ENCODE peak calls at places on chromosomes 3 and 15, in nine cellular contexts. One of them, this sample, is unnamed.

GRCh38 chr3:130442284-130442683 is 74.7 kb upstream of the COL6A6 start:
- DNase-seq in AG09309: no peak
- DNase-seq in ovary: no peak
- DNase-seq in HFF-Myc: no peak
- DNase-seq in AG04450: no peak
- DNase-seq in astrocyte: no peak
- DNase-seq in fibroblast of the aortic adventitia: no peak
- DNase-seq in upper lobe of right lung: no peak
- DNase-seq in PC-3: no peak
- DNase-seq in this sample: no peak

GRCh38 chr3:159766563-159767185 is 222.0 kb upstream of the IL12A start:
- DNase-seq in fibroblast of the aortic adventitia: peak; percentile 54
- DNase-seq in astrocyte: no peak
- DNase-seq in AG09309: no peak
- DNase-seq in AG04450: no peak
- DNase-seq in PC-3: peak; percentile 73
- DNase-seq in HFF-Myc: no peak
- DNase-seq in upper lobe of right lung: no peak
- DNase-seq in ovary: no peak
- DNase-seq in this sample: peak; percentile 46

GRCh38 chr15:77083381-77084160 is 12.7 kb upstream of the TSPAN3 start:
- DNase-seq in fibroblast of the aortic adventitia: peak; percentile 57
- DNase-seq in AG09309: no peak
- DNase-seq in ovary: peak; percentile 57
- DNase-seq in AG04450: no peak
- DNase-seq in PC-3: no peak
- DNase-seq in astrocyte: peak; percentile 60
- DNase-seq in upper lobe of right lung: peak; percentile 92
- DNase-seq in HFF-Myc: no peak
- DNase-seq in this sample: peak; percentile 84

GRCh38 chr15:51076142-51076897 is 18.4 kb downstream of the TNFAIP8L3 start:
- DNase-seq in PC-3: no peak
- DNase-seq in AG04450: no peak
- DNase-seq in upper lobe of right lung: no peak
- DNase-seq in HFF-Myc: no peak
- DNase-seq in astrocyte: no peak
- DNase-seq in fibroblast of the aortic adventitia: no peak
- DNase-seq in ovary: no peak
- DNase-seq in AG09309: no peak
- DNase-seq in this sample: no peak

GRCh38 chr15:55742498-55742926 is 440 bp downstream of the PRTG start:
- DNase-seq in PC-3: no peak
- DNase-seq in upper lobe of right lung: peak; percentile 70
- DNase-seq in ovary: peak; percentile 56
- DNase-seq in AG04450: no peak
- DNase-seq in astrocyte: peak; percentile 38
- DNase-seq in AG09309: no peak
- DNase-seq in HFF-Myc: no peak
- DNase-seq in fibroblast of the aortic adventitia: peak; percentile 32
- DNase-seq in this sample: no peak

GRCh38 chr3:13045904-13046568 is 27.2 kb downstream of the IQSEC1 start:
- DNase-seq in astrocyte: no peak
- DNase-seq in PC-3: no peak
- DNase-seq in fibroblast of the aortic adventitia: no peak
- DNase-seq in AG09309: no peak
- DNase-seq in AG04450: no peak
- DNase-seq in HFF-Myc: no peak
- DNase-seq in ovary: no peak
- DNase-seq in upper lobe of right lung: no peak
- DNase-seq in this sample: no peak

GRCh38 chr3:123635220-123635619 is 50.4 kb upstream of the HACD2 start:
- DNase-seq in PC-3: no peak
- DNase-seq in ovary: no peak
- DNase-seq in HFF-Myc: no peak
- DNase-seq in AG09309: no peak
- DNase-seq in AG04450: no peak
- DNase-seq in astrocyte: no peak
- DNase-seq in upper lobe of right lung: no peak
- DNase-seq in fibroblast of the aortic adventitia: no peak
- DNase-seq in this sample: no peak

GRCh38 chr15:52163321-52164190 is 27.6 kb downstream of the GNB5 start:
- DNase-seq in AG04450: no peak
- DNase-seq in ovary: no peak
- DNase-seq in HFF-Myc: no peak
- DNase-seq in upper lobe of right lung: no peak
- DNase-seq in fibroblast of the aortic adventitia: no peak
- DNase-seq in astrocyte: no peak
- DNase-seq in PC-3: no peak
- DNase-seq in AG09309: no peak
- DNase-seq in this sample: no peak

GRCh38 chr3:51894939-51895338 is 8.2 kb downstream of the IQCF1 start:
- DNase-seq in fibroblast of the aortic adventitia: no peak
- DNase-seq in HFF-Myc: no peak
- DNase-seq in AG04450: no peak
- DNase-seq in PC-3: no peak
- DNase-seq in astrocyte: no peak
- DNase-seq in ovary: no peak
- DNase-seq in upper lobe of right lung: no peak
- DNase-seq in AG09309: no peak
- DNase-seq in this sample: no peak

GRCh38 chr3:16064660-16065414 is 109.6 kb upstream of the GALNT15 start:
- DNase-seq in upper lobe of right lung: no peak
- DNase-seq in AG09309: peak; percentile 83
- DNase-seq in ovary: peak; percentile 84
- DNase-seq in fibroblast of the aortic adventitia: peak; percentile 97
- DNase-seq in astrocyte: peak; percentile 95
- DNase-seq in HFF-Myc: peak; percentile 84
- DNase-seq in PC-3: peak; percentile 53
- DNase-seq in AG04450: peak; percentile 82
- DNase-seq in this sample: peak; percentile 68

GRCh38 chr15:70875001-70875782 is 17.0 kb downstream of the THAP10 start:
- DNase-seq in PC-3: peak; percentile 64
- DNase-seq in astrocyte: no peak
- DNase-seq in ovary: no peak
- DNase-seq in HFF-Myc: no peak
- DNase-seq in fibroblast of the aortic adventitia: peak; percentile 79
- DNase-seq in AG09309: no peak
- DNase-seq in upper lobe of right lung: no peak
- DNase-seq in AG04450: no peak
- DNase-seq in this sample: peak; percentile 39

GRCh38 chr3:15428539-15428938 is 1.1 kb downstream of the EAF1 start:
- DNase-seq in ovary: no peak
- DNase-seq in HFF-Myc: no peak
- DNase-seq in AG09309: peak; percentile 41
- DNase-seq in fibroblast of the aortic adventitia: peak; percentile 69
- DNase-seq in AG04450: no peak
- DNase-seq in upper lobe of right lung: no peak
- DNase-seq in PC-3: peak; percentile 61
- DNase-seq in astrocyte: peak; percentile 75
- DNase-seq in this sample: peak; percentile 95

GRCh38 chr3:159762981-159763465 is 225.6 kb upstream of the IL12A start:
- DNase-seq in astrocyte: peak; percentile 94
- DNase-seq in fibroblast of the aortic adventitia: peak; percentile 83
- DNase-seq in AG04450: peak; percentile 61
- DNase-seq in HFF-Myc: peak; percentile 62
- DNase-seq in upper lobe of right lung: peak; percentile 79
- DNase-seq in AG09309: peak; percentile 78
- DNase-seq in PC-3: peak; percentile 78
- DNase-seq in ovary: peak; percentile 48
- DNase-seq in this sample: peak; percentile 86

DNA sequence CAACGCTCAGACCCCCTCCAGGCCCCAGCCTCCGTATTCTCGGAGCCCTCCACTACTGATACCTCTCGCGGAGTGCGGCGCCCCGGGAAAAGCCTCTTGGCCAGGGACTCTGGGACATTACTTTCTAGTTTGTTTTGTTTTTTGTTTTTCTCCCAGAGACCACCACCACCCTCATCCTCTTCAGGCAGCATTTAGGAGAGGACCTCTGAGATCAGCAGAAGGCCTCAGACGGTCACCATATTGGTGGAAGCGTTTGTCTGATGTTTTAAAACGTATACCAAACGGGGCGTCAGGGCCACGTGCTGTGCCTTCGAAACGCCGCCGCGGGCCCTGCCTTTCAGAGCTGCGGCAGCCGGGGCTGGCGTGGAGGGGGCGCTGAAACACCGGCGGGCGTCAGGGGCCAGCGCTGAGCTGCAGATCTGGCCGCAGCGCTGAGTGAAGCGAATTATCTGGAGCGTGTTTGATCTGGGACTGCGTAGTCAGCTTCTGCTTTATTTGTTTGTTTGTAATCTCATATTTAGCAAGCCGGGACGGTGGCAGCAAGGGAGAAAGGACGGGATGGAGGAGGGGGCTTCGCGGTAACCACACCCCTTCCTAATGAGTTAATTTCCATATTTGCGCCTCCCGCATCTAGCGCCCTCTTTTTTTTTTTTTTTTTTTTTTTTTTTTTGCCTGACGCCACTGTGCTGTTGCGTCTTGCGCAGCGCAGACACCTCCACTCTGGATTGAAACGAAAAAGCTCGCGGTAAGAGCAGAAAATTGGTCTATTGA is 14.8 kb downstream of the SOX2 start:
- DNase-seq in upper lobe of right lung: no peak
- DNase-seq in AG09309: no peak
- DNase-seq in astrocyte: peak; percentile 29
- DNase-seq in fibroblast of the aortic adventitia: no peak
- DNase-seq in AG04450: no peak
- DNase-seq in PC-3: no peak
- DNase-seq in HFF-Myc: no peak
- DNase-seq in ovary: no peak
- DNase-seq in this sample: peak; percentile 29
- H3K4me3 ChIP-seq in upper lobe of right lung: peak overlapping the region; percentile 37
- H3K4me3 ChIP-seq in AG09309: no peak overlapping the region
- H3K4me3 ChIP-seq in astrocyte: peak overlapping the region; percentile 61
- H3K4me3 ChIP-seq in fibroblast of the aortic adventitia: peak overlapping the region; percentile 42
- H3K4me3 ChIP-seq in AG04450: peak overlapping the region; percentile 38
- H3K4me3 ChIP-seq in PC-3: no peak overlapping the region
- H3K4me3 ChIP-seq in HFF-Myc: no peak overlapping the region
- H3K4me3 ChIP-seq in ovary: no peak overlapping the region
- H3K4me3 ChIP-seq in this sample: peak overlapping the region; percentile 55

GRCh38 chr3:64873400-64873799 is 185.6 kb upstream of the ADAMTS9 start:
- DNase-seq in ovary: no peak
- DNase-seq in fibroblast of the aortic adventitia: no peak
- DNase-seq in upper lobe of right lung: no peak
- DNase-seq in HFF-Myc: no peak
- DNase-seq in astrocyte: peak; percentile 6
- DNase-seq in PC-3: no peak
- DNase-seq in AG04450: no peak
- DNase-seq in AG09309: no peak
- DNase-seq in this sample: peak; percentile 4
- H3K4me3 ChIP-seq in ovary: no peak overlapping the region
- H3K4me3 ChIP-seq in fibroblast of the aortic adventitia: no peak overlapping the region
- H3K4me3 ChIP-seq in upper lobe of right lung: no peak overlapping the region
- H3K4me3 ChIP-seq in HFF-Myc: no peak overlapping the region
- H3K4me3 ChIP-seq in astrocyte: no peak overlapping the region
- H3K4me3 ChIP-seq in PC-3: no peak overlapping the region
- H3K4me3 ChIP-seq in AG04450: no peak overlapping the region
- H3K4me3 ChIP-seq in AG09309: no peak overlapping the region
- H3K4me3 ChIP-seq in this sample: no peak overlapping the region

GRCh38 chr3:184584001-184584891 is 22.7 kb downstream of the EPHB3 start:
- DNase-seq in upper lobe of right lung: no peak
- DNase-seq in astrocyte: no peak
- DNase-seq in AG09309: no peak
- DNase-seq in HFF-Myc: no peak
- DNase-seq in ovary: peak; percentile 64
- DNase-seq in PC-3: no peak
- DNase-seq in AG04450: no peak
- DNase-seq in fibroblast of the aortic adventitia: no peak
- DNase-seq in this sample: no peak
- H3K4me3 ChIP-seq in upper lobe of right lung: peak overlapping the region; percentile 48
- H3K4me3 ChIP-seq in astrocyte: peak overlapping the region; percentile 39
- H3K4me3 ChIP-seq in AG09309: no peak overlapping the region
- H3K4me3 ChIP-seq in HFF-Myc: no peak overlapping the region
- H3K4me3 ChIP-seq in ovary: peak overlapping the region; percentile 42
- H3K4me3 ChIP-seq in PC-3: no peak overlapping the region
- H3K4me3 ChIP-seq in AG04450: peak overlapping the region; percentile 20
- H3K4me3 ChIP-seq in fibroblast of the aortic adventitia: peak overlapping the region; percentile 62
- H3K4me3 ChIP-seq in this sample: peak overlapping the region; percentile 34

GRCh38 chr3:151926956-151927355 is 53.5 kb downstream of the SUCNR1 start:
- DNase-seq in HFF-Myc: peak; percentile 89
- DNase-seq in PC-3: peak; percentile 84
- DNase-seq in fibroblast of the aortic adventitia: peak; percentile 87
- DNase-seq in astrocyte: peak; percentile 85
- DNase-seq in upper lobe of right lung: no peak
- DNase-seq in AG09309: peak; percentile 72
- DNase-seq in ovary: no peak
- DNase-seq in AG04450: peak; percentile 18
- DNase-seq in this sample: peak; percentile 85
- H3K4me3 ChIP-seq in HFF-Myc: no peak overlapping the region
- H3K4me3 ChIP-seq in PC-3: peak overlapping the region; percentile 57
- H3K4me3 ChIP-seq in fibroblast of the aortic adventitia: peak overlapping the region; percentile 11
- H3K4me3 ChIP-seq in astrocyte: no peak overlapping the region
- H3K4me3 ChIP-seq in upper lobe of right lung: no peak overlapping the region
- H3K4me3 ChIP-seq in AG09309: no peak overlapping the region
- H3K4me3 ChIP-seq in ovary: no peak overlapping the region
- H3K4me3 ChIP-seq in AG04450: no peak overlapping the region
- H3K4me3 ChIP-seq in this sample: no peak overlapping the region

DNA sequence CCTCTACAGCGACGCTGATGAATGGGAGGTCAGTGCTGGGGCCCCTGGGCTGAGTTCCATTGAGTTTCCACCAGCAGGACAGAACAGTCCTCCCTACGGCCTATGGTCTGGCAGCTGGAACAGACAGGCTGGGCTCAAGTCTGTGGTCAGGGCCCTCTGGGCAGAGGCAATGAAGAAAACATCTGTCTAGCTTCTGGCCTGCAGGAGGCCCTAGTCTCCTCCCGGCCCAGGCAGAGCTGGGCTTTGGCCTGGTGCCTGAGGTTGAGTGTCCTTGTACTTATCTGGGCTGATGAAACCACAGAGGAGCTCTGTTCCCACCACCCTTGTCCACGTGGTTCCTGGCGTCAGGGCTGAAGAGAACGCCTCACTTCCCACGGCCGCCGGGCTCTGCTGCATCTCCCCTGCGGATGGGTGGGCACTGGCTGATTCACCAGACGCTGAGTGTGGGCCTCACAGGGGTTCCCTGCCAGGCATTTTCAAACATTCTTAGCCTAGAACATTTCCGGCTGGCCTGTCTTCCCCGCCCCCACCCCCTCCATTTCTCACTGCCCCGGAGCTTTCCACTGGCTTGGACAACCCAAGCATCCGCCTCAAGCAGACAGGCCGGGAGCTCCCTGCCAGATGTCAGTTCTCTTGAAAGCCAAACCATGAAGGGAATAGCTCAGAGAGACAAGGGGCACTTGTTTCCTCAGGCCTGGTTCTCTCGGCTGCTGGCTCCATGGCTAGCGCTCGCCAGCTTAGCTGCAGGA is 20.3 kb downstream of the PPCDC start:
- DNase-seq in AG04450: peak; percentile 98
- DNase-seq in AG09309: peak; percentile 99
- DNase-seq in HFF-Myc: peak; percentile 98
- DNase-seq in upper lobe of right lung: peak; percentile 96
- DNase-seq in fibroblast of the aortic adventitia: peak; percentile 100
- DNase-seq in PC-3: no peak
- DNase-seq in astrocyte: peak; percentile 99
- DNase-seq in ovary: peak; percentile 99
- DNase-seq in this sample: peak; percentile 55
- H3K4me3 ChIP-seq in AG04450: peak overlapping the region; percentile 10
- H3K4me3 ChIP-seq in AG09309: no peak overlapping the region
- H3K4me3 ChIP-seq in HFF-Myc: no peak overlapping the region
- H3K4me3 ChIP-seq in upper lobe of right lung: peak overlapping the region; percentile 22
- H3K4me3 ChIP-seq in fibroblast of the aortic adventitia: peak overlapping the region; percentile 5
- H3K4me3 ChIP-seq in PC-3: no peak overlapping the region
- H3K4me3 ChIP-seq in astrocyte: no peak overlapping the region
- H3K4me3 ChIP-seq in ovary: no peak overlapping the region
- H3K4me3 ChIP-seq in this sample: no peak overlapping the region

GRCh38 chr3:147389265-147390175 is 16.8 kb downstream of the ZIC4 start:
- DNase-seq in AG09309: no peak
- DNase-seq in PC-3: no peak
- DNase-seq in astrocyte: no peak
- DNase-seq in HFF-Myc: no peak
- DNase-seq in AG04450: no peak
- DNase-seq in ovary: no peak
- DNase-seq in upper lobe of right lung: no peak
- DNase-seq in fibroblast of the aortic adventitia: no peak
- DNase-seq in this sample: no peak
- H3K4me3 ChIP-seq in AG09309: no peak overlapping the region
- H3K4me3 ChIP-seq in PC-3: no peak overlapping the region
- H3K4me3 ChIP-seq in astrocyte: no peak overlapping the region
- H3K4me3 ChIP-seq in HFF-Myc: no peak overlapping the region
- H3K4me3 ChIP-seq in AG04450: no peak overlapping the region
- H3K4me3 ChIP-seq in ovary: no peak overlapping the region
- H3K4me3 ChIP-seq in upper lobe of right lung: no peak overlapping the region
- H3K4me3 ChIP-seq in fibroblast of the aortic adventitia: no peak overlapping the region
- H3K4me3 ChIP-seq in this sample: no peak overlapping the region